ENCODE peak calls at places on chromosomes 16 and 17, in six cellular contexts. One of them, this sample, is unnamed.
A peak's percentile ranks its signal among the peaks of the same experiment; 100 is the strongest.

GRCh38 chr16:57446530-57447141 is 549 bp downstream of the CIAPIN1 start:
- DNase-seq in brain microvascular endothelial cell: peak; percentile 28
- DNase-seq in left ventricle myocardium inferior: peak; percentile 36
- DNase-seq in HCT116: no peak
- DNase-seq in dorsolateral prefrontal cortex: no peak
- DNase-seq in stomach: peak; percentile 34
- DNase-seq in this sample: no peak

GRCh38 chr17:78013683-78014467 is 55.4 kb downstream of the TNRC6C start:
- DNase-seq in brain microvascular endothelial cell: peak; percentile 65
- DNase-seq in left ventricle myocardium inferior: no peak
- DNase-seq in HCT116: peak; percentile 54
- DNase-seq in dorsolateral prefrontal cortex: no peak
- DNase-seq in stomach: peak; percentile 40
- DNase-seq in this sample: peak; percentile 49

GRCh38 chr17:47733047-47733413 is at the start of gene TBX21:
- DNase-seq in brain microvascular endothelial cell: no peak
- DNase-seq in left ventricle myocardium inferior: peak; percentile 57
- DNase-seq in HCT116: peak; percentile 44
- DNase-seq in dorsolateral prefrontal cortex: peak; percentile 20
- DNase-seq in stomach: peak; percentile 74
- DNase-seq in this sample: no peak

GRCh38 chr17:56819431-56820145 is 14.1 kb downstream of the C17orf67 start:
- DNase-seq in brain microvascular endothelial cell: peak; percentile 61
- DNase-seq in left ventricle myocardium inferior: no peak
- DNase-seq in HCT116: peak; percentile 85
- DNase-seq in dorsolateral prefrontal cortex: no peak
- DNase-seq in stomach: peak; percentile 76
- DNase-seq in this sample: peak; percentile 64

GRCh38 chr16:73170587-73170986 is 122.7 kb upstream of the ZFHX3 start:
- DNase-seq in brain microvascular endothelial cell: no peak
- DNase-seq in left ventricle myocardium inferior: no peak
- DNase-seq in HCT116: no peak
- DNase-seq in dorsolateral prefrontal cortex: no peak
- DNase-seq in stomach: no peak
- DNase-seq in this sample: no peak

GRCh38 chr16:22022151-22022550 is 14.2 kb downstream of the MOSMO start:
- DNase-seq in brain microvascular endothelial cell: no peak
- DNase-seq in left ventricle myocardium inferior: no peak
- DNase-seq in HCT116: no peak
- DNase-seq in dorsolateral prefrontal cortex: no peak
- DNase-seq in stomach: no peak
- DNase-seq in this sample: no peak

GRCh38 chr17:4545217-4545951 is 9.8 kb downstream of the MYBBP1A start:
- DNase-seq in brain microvascular endothelial cell: no peak
- DNase-seq in left ventricle myocardium inferior: no peak
- DNase-seq in HCT116: no peak
- DNase-seq in dorsolateral prefrontal cortex: no peak
- DNase-seq in stomach: no peak
- DNase-seq in this sample: no peak

GRCh38 chr17:65588194-65588808 is 26.9 kb upstream of the AXIN2 start:
- DNase-seq in brain microvascular endothelial cell: no peak
- DNase-seq in left ventricle myocardium inferior: peak; percentile 45
- DNase-seq in HCT116: peak; percentile 68
- DNase-seq in dorsolateral prefrontal cortex: no peak
- DNase-seq in stomach: peak; percentile 77
- DNase-seq in this sample: no peak

GRCh38 chr17:57086069-57086930 is 1.3 kb downstream of the AKAP1 start:
- DNase-seq in brain microvascular endothelial cell: peak; percentile 11
- DNase-seq in left ventricle myocardium inferior: no peak
- DNase-seq in HCT116: no peak
- DNase-seq in dorsolateral prefrontal cortex: no peak
- DNase-seq in stomach: peak; percentile 50
- DNase-seq in this sample: no peak

GRCh38 chr17:76018340-76018680 is 8.8 kb downstream of the EVPL start:
- DNase-seq in brain microvascular endothelial cell: no peak
- DNase-seq in left ventricle myocardium inferior: no peak
- DNase-seq in HCT116: no peak
- DNase-seq in dorsolateral prefrontal cortex: no peak
- DNase-seq in stomach: no peak
- DNase-seq in this sample: no peak

GRCh38 chr16:4847774-4848587 is 700 bp downstream of the UBN1 start:
- DNase-seq in brain microvascular endothelial cell: peak; percentile 48
- DNase-seq in left ventricle myocardium inferior: peak; percentile 47
- DNase-seq in HCT116: no peak
- DNase-seq in dorsolateral prefrontal cortex: no peak
- DNase-seq in stomach: peak; percentile 73
- DNase-seq in this sample: no peak

GRCh38 chr17:76276069-76276431 is 10.9 kb downstream of the UBALD2 start:
- DNase-seq in brain microvascular endothelial cell: no peak
- DNase-seq in left ventricle myocardium inferior: no peak
- DNase-seq in HCT116: no peak
- DNase-seq in dorsolateral prefrontal cortex: no peak
- DNase-seq in stomach: no peak
- DNase-seq in this sample: no peak

GRCh38 chr16:2482181-2483107 is 7.5 kb downstream of the TBC1D24 start:
- DNase-seq in brain microvascular endothelial cell: no peak
- DNase-seq in left ventricle myocardium inferior: peak; percentile 60
- DNase-seq in HCT116: no peak
- DNase-seq in dorsolateral prefrontal cortex: peak; percentile 50
- DNase-seq in stomach: no peak
- DNase-seq in this sample: no peak

GRCh38 chr16:22016927-22017326 is 9.0 kb downstream of the MOSMO start:
- DNase-seq in brain microvascular endothelial cell: no peak
- DNase-seq in left ventricle myocardium inferior: no peak
- DNase-seq in HCT116: no peak
- DNase-seq in dorsolateral prefrontal cortex: no peak
- DNase-seq in stomach: no peak
- DNase-seq in this sample: no peak

GRCh38 chr17:13597723-13598347 is 3.9 kb downstream of the HS3ST3A1 start:
- DNase-seq in brain microvascular endothelial cell: no peak
- DNase-seq in left ventricle myocardium inferior: no peak
- DNase-seq in HCT116: peak; percentile 27
- DNase-seq in dorsolateral prefrontal cortex: no peak
- DNase-seq in stomach: no peak
- DNase-seq in this sample: peak; percentile 29

GRCh38 chr17:18108400-18109312 is at the start of gene MYO15A:
- DNase-seq in brain microvascular endothelial cell: no peak
- DNase-seq in left ventricle myocardium inferior: no peak
- DNase-seq in HCT116: no peak
- DNase-seq in dorsolateral prefrontal cortex: no peak
- DNase-seq in stomach: no peak
- DNase-seq in this sample: no peak

GRCh38 chr17:16459850-16460550 is 32.0 kb downstream of the LRRC75A start:
- DNase-seq in brain microvascular endothelial cell: no peak
- DNase-seq in left ventricle myocardium inferior: no peak
- DNase-seq in HCT116: no peak
- DNase-seq in dorsolateral prefrontal cortex: no peak
- DNase-seq in stomach: no peak
- DNase-seq in this sample: no peak

GRCh38 chr17:69254187-69254586 is 25.6 kb upstream of the ABCA10 start:
- DNase-seq in brain microvascular endothelial cell: no peak
- DNase-seq in left ventricle myocardium inferior: no peak
- DNase-seq in HCT116: no peak
- DNase-seq in dorsolateral prefrontal cortex: no peak
- DNase-seq in stomach: no peak
- DNase-seq in this sample: no peak

GRCh38 chr17:43591750-43592562 is 45.8 kb upstream of the ETV4 start:
- DNase-seq in brain microvascular endothelial cell: peak; percentile 76
- DNase-seq in left ventricle myocardium inferior: peak; percentile 86
- DNase-seq in HCT116: no peak
- DNase-seq in dorsolateral prefrontal cortex: no peak
- DNase-seq in stomach: peak; percentile 31
- DNase-seq in this sample: peak; percentile 73

GRCh38 chr17:75773121-75773807 is 8.3 kb upstream of the GALK1 start:
- DNase-seq in brain microvascular endothelial cell: no peak
- DNase-seq in left ventricle myocardium inferior: no peak
- DNase-seq in HCT116: no peak
- DNase-seq in dorsolateral prefrontal cortex: no peak
- DNase-seq in stomach: no peak
- DNase-seq in this sample: no peak

GRCh38 chr16:85350146-85350728 is 238.0 kb upstream of the CIBAR2 start:
- DNase-seq in brain microvascular endothelial cell: no peak
- DNase-seq in left ventricle myocardium inferior: no peak
- DNase-seq in HCT116: no peak
- DNase-seq in dorsolateral prefrontal cortex: no peak
- DNase-seq in stomach: peak; percentile 69
- DNase-seq in this sample: no peak

GRCh38 chr16:28932339-28933141 is 769 bp downstream of the CD19 start:
- DNase-seq in brain microvascular endothelial cell: no peak
- DNase-seq in left ventricle myocardium inferior: no peak
- DNase-seq in HCT116: no peak
- DNase-seq in dorsolateral prefrontal cortex: no peak
- DNase-seq in stomach: no peak
- DNase-seq in this sample: no peak

GRCh38 chr17:30969989-30970680 is 704 bp upstream of the RNF135 start:
- DNase-seq in brain microvascular endothelial cell: no peak
- DNase-seq in left ventricle myocardium inferior: no peak
- DNase-seq in HCT116: no peak
- DNase-seq in dorsolateral prefrontal cortex: no peak
- DNase-seq in stomach: peak; percentile 26
- DNase-seq in this sample: no peak

GRCh38 chr17:40363480-40363838 is 1.1 kb downstream of the GJD3 start:
- DNase-seq in brain microvascular endothelial cell: no peak
- DNase-seq in left ventricle myocardium inferior: no peak
- DNase-seq in HCT116: no peak
- DNase-seq in dorsolateral prefrontal cortex: no peak
- DNase-seq in stomach: no peak
- DNase-seq in this sample: no peak

GRCh38 chr16:70805787-70806186 is 4.8 kb upstream of the VAC14 start:
- DNase-seq in brain microvascular endothelial cell: peak; percentile 92
- DNase-seq in left ventricle myocardium inferior: no peak
- DNase-seq in HCT116: no peak
- DNase-seq in dorsolateral prefrontal cortex: no peak
- DNase-seq in stomach: no peak
- DNase-seq in this sample: no peak

GRCh38 chr16:67428146-67428731 is 2.7 kb upstream of the HSD11B2 start:
- DNase-seq in brain microvascular endothelial cell: peak; percentile 22
- DNase-seq in left ventricle myocardium inferior: peak; percentile 73
- DNase-seq in HCT116: peak; percentile 42
- DNase-seq in dorsolateral prefrontal cortex: peak; percentile 44
- DNase-seq in stomach: peak; percentile 85
- DNase-seq in this sample: no peak

GRCh38 chr16:66271074-66272060 is 95.1 kb upstream of the CDH5 start:
- DNase-seq in brain microvascular endothelial cell: no peak
- DNase-seq in left ventricle myocardium inferior: no peak
- DNase-seq in HCT116: no peak
- DNase-seq in dorsolateral prefrontal cortex: no peak
- DNase-seq in stomach: no peak
- DNase-seq in this sample: no peak

GRCh38 chr17:11296994-11297393 is 56.0 kb downstream of the SHISA6 start:
- DNase-seq in brain microvascular endothelial cell: no peak
- DNase-seq in left ventricle myocardium inferior: no peak
- DNase-seq in HCT116: no peak
- DNase-seq in dorsolateral prefrontal cortex: no peak
- DNase-seq in stomach: no peak
- DNase-seq in this sample: no peak

GRCh38 chr17:18966831-18967624 is 15.1 kb downstream of the SLC5A10 start:
- DNase-seq in brain microvascular endothelial cell: no peak
- DNase-seq in left ventricle myocardium inferior: peak; percentile 36
- DNase-seq in HCT116: no peak
- DNase-seq in dorsolateral prefrontal cortex: no peak
- DNase-seq in stomach: peak; percentile 55
- DNase-seq in this sample: no peak

GRCh38 chr17:83196973-83197880 is 117.8 kb downstream of the METRNL start:
- DNase-seq in brain microvascular endothelial cell: no peak
- DNase-seq in left ventricle myocardium inferior: peak; percentile 11
- DNase-seq in HCT116: no peak
- DNase-seq in dorsolateral prefrontal cortex: no peak
- DNase-seq in stomach: no peak
- DNase-seq in this sample: no peak

GRCh38 chr17:39487946-39488345 is 26.7 kb downstream of the CDK12 start:
- DNase-seq in brain microvascular endothelial cell: no peak
- DNase-seq in left ventricle myocardium inferior: no peak
- DNase-seq in HCT116: no peak
- DNase-seq in dorsolateral prefrontal cortex: no peak
- DNase-seq in stomach: no peak
- DNase-seq in this sample: no peak

DNA sequence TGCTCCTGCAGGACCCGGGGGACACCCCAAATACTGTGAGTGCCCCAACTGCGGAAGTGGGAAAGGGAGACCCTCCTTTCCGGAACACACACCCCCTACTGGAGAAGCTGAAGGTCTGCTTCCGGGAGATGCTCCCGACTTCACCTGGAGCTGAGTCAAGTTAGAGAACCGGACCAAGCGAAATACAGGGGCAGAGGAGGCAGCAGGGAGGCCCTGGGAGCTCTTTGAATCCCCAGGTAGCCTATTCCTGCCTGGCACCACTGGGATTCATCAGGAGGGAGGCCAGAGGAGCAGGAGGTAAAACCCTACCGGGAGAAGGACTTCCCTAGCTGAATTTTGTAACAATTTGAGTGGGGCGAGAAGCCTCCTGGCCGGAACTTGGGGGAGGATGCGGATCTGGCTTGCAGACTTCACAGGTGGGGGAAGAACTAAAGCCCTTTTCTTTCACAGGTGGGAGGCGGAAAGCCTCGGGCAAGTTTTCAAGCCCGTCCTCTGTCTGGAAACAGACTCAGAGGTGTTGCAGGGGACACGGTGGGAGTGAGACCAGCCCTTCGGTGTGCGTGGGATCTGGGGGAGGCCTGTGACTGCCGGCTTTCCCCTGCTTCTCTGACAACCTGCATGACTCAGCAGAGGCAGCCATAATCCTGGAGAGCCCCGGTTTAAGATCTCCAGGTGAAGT is 22.4 kb upstream of the TEKT1 start:
- DNase-seq in brain microvascular endothelial cell: no peak
- DNase-seq in left ventricle myocardium inferior: no peak
- DNase-seq in HCT116: peak; percentile 68
- DNase-seq in dorsolateral prefrontal cortex: no peak
- DNase-seq in stomach: no peak
- DNase-seq in this sample: no peak
- TF ChIP-seq CTCF in brain microvascular endothelial cell: peak; percentile 42
- TF ChIP-seq CTCF in left ventricle myocardium inferior: peak; percentile 21
- TF ChIP-seq CTCF in HCT116: peak; percentile 69
- TF ChIP-seq CTCF in dorsolateral prefrontal cortex: no peak
- TF ChIP-seq CTCF in stomach: no peak
- TF ChIP-seq CTCF in this sample: peak; percentile 41

GRCh38 chr17:28725166-28725659 is 820 bp downstream of the TLCD1 start:
- DNase-seq in brain microvascular endothelial cell: peak; percentile 47
- DNase-seq in left ventricle myocardium inferior: no peak
- DNase-seq in HCT116: peak; percentile 50
- DNase-seq in dorsolateral prefrontal cortex: no peak
- DNase-seq in stomach: no peak
- DNase-seq in this sample: no peak
- TF ChIP-seq CTCF in brain microvascular endothelial cell: peak; percentile 19
- TF ChIP-seq CTCF in left ventricle myocardium inferior: no peak
- TF ChIP-seq CTCF in HCT116: peak; percentile 15
- TF ChIP-seq CTCF in dorsolateral prefrontal cortex: no peak
- TF ChIP-seq CTCF in stomach: no peak
- TF ChIP-seq CTCF in this sample: no peak

GRCh38 chr17:330993-331701 is 21.5 kb downstream of the RPH3AL start:
- DNase-seq in brain microvascular endothelial cell: no peak
- DNase-seq in left ventricle myocardium inferior: peak; percentile 81
- DNase-seq in HCT116: no peak
- DNase-seq in dorsolateral prefrontal cortex: peak; percentile 40
- DNase-seq in stomach: no peak
- DNase-seq in this sample: no peak
- TF ChIP-seq CTCF in brain microvascular endothelial cell: no peak
- TF ChIP-seq CTCF in left ventricle myocardium inferior: no peak
- TF ChIP-seq CTCF in HCT116: no peak
- TF ChIP-seq CTCF in dorsolateral prefrontal cortex: no peak
- TF ChIP-seq CTCF in stomach: no peak
- TF ChIP-seq CTCF in this sample: no peak

GRCh38 chr16:11524098-11524760 is 62.5 kb downstream of the LITAF start:
- DNase-seq in brain microvascular endothelial cell: no peak
- DNase-seq in left ventricle myocardium inferior: no peak
- DNase-seq in HCT116: no peak
- DNase-seq in dorsolateral prefrontal cortex: no peak
- DNase-seq in stomach: no peak
- DNase-seq in this sample: no peak
- TF ChIP-seq CTCF in brain microvascular endothelial cell: peak; percentile 27
- TF ChIP-seq CTCF in left ventricle myocardium inferior: no peak
- TF ChIP-seq CTCF in HCT116: no peak
- TF ChIP-seq CTCF in dorsolateral prefrontal cortex: no peak
- TF ChIP-seq CTCF in stomach: no peak
- TF ChIP-seq CTCF in this sample: no peak

This sample was measured in HFF-Myc.